ENCODE peak calls at places on chromosomes 11 and 22, in four cellular contexts. G is GM12878, S is HepG2, J is H1. Q is an unnamed sample.

GRCh38 chr11:47161134-47161854 is 15.4 kb downstream of the ARFGAP2 start:
- DNase-seq in S (peak), J (no peak), G (no peak), Q (peak)

GRCh38 chr22:38401336-38402084 is 53.5 kb downstream of the KCNJ4 start:
- DNase-seq in J (no peak), S (peak), G (no peak), Q (no peak)

GRCh38 chr22:28955817-28956216 is 72.4 kb downstream of the ZNRF3 start:
- DNase-seq in G (peak), S (no peak), J (no peak), Q (no peak)

GRCh38 chr11:14773755-14774154 is 118.3 kb downstream of the CYP2R1 start:
- DNase-seq in S (no peak), G (no peak), J (no peak), Q (no peak)

GRCh38 chr22:38843716-38844660 is at the start of gene NPTXR:
- DNase-seq in S (peak), J (no peak), G (no peak), Q (peak)

GRCh38 chr11:75872887-75873416 is 57.9 kb downstream of the UVRAG start:
- DNase-seq in G (no peak), J (no peak), S (no peak), Q (no peak)

GRCh38 chr11:12813371-12814225 is 139.4 kb downstream of the TEAD1 start:
- DNase-seq in S (no peak), G (no peak), J (no peak), Q (no peak)

GRCh38 chr11:86671386-86672006 is 920 bp downstream of the ME3 start:
- DNase-seq in G (no peak), J (no peak), S (no peak), Q (no peak)

GRCh38 chr22:41305646-41306045 is 4.3 kb downstream of the ZC3H7B start:
- DNase-seq in J (no peak), G (no peak), S (no peak), Q (no peak)

GRCh38 chr11:128726464-128727139 is 32.7 kb downstream of the FLI1 start:
- DNase-seq in G (no peak), S (no peak), J (no peak), Q (no peak)

GRCh38 chr22:43110444-43110926 is at the start of gene BIK:
- DNase-seq in J (no peak), S (peak), G (no peak), Q (peak)

GRCh38 chr11:22512457-22512856 is 113.2 kb downstream of the FANCF start:
- DNase-seq in G (no peak), J (no peak), S (no peak), Q (no peak)

GRCh38 chr11:12293486-12293885 is 83.9 kb upstream of the PARVA start:
- DNase-seq in G (no peak), J (no peak), S (no peak), Q (no peak)

GRCh38 chr11:5690216-5690615 is 626 bp downstream of the TRIM22 start:
- DNase-seq in J (no peak), G (no peak), S (no peak), Q (no peak)

GRCh38 chr11:20966489-20966888 is 297.1 kb downstream of the NELL1 start:
- DNase-seq in J (peak), S (no peak), G (no peak), Q (peak)

GRCh38 chr11:3994030-3994640 is 100.5 kb upstream of the RRM1 start:
- DNase-seq in J (no peak), S (peak), G (no peak), Q (no peak)

GRCh38 chr11:44066732-44067131 is 662 bp downstream of the ACCS start:
- DNase-seq in G (no peak), J (no peak), S (no peak), Q (no peak)

GRCh38 chr11:35617687-35618496 is at the start of gene FJX1:
- DNase-seq in S (peak), G (no peak), J (peak), Q (peak)

GRCh38 chr11:125290263-125290662 is 125.7 kb downstream of the PKNOX2 start:
- DNase-seq in J (no peak), G (no peak), S (no peak), Q (no peak)

DNA sequence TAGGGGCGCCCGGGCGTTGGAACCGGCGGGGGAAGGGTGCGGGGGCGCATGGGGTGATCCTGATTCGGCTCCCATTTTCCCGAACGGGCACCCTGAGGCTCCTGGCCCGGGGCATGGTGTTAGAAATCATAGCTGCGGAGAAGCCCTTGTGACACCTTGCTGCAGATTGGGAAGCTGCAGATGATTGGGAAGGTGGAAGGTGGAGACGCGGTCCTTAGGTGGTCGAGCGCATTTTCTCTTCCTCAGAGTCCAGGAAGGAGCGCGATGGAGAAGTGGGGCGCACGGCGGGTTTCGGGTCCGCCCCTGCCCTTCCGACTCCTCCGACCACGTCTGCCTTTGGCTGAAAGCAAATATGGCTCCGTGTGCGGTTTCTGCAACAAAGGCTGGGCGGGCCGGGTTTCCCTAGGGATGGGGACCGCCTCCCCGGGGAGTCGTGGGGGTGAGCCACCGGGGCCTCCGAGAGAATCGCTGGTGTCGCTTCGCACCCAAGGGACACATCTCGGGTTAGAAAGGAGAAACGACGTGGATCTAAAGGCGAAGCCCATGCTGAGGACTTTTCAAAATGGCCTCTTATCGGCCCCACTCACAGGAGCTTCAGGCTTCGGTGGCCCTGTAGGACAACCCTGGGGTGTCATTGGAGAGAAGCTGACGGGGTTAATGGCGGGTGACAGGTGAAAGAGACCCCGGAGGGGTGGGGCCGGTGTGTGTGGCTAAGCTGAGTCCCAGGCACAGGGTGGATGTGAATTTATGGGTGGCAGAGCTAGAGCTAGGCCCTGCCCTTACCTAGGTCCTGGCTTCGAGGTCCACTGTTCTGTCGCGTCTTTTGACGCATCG is 707 bp upstream of the FTH1 start:
- DNase-seq in G (peak), S (peak), J (no peak), Q (no peak)
- TF ChIP-seq YY1 in G (peak), S (peak), J (peak), Q (peak)

GRCh38 chr22:20652582-20652981 is 121.3 kb upstream of the SERPIND1 start:
- DNase-seq in S (no peak), J (no peak), G (no peak), Q (no peak)

GRCh38 chr22:20652130-20652529 is 121.8 kb upstream of the SERPIND1 start:
- DNase-seq in J (no peak), S (no peak), G (no peak), Q (no peak)

GRCh38 chr22:20653012-20653794 is 120.7 kb upstream of the SERPIND1 start:
- DNase-seq in G (no peak), S (no peak), J (no peak), Q (no peak)

GRCh38 chr22:20650294-20651207 is 123.4 kb upstream of the SERPIND1 start:
- DNase-seq in J (no peak), G (no peak), S (no peak), Q (no peak)

DNA sequence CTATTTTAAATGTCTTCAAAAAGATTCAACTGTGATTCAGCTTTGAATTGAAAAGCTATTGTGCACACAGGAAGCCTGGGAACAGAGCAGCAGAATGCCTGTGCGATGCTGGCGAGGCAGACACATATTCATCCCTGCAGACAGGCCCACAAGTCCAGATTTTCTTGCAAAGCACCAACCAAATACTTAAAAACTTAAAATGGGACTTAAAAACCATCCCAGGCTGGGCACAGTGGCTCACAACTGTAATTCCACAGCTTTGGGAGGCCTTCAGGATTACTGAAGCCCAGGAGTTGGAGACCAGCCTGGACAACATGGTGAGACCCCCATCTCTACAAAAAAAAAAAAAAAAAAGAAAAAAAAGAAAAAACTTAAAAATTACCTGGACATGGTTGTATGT is 122.6 kb upstream of the SERPIND1 start:
- DNase-seq in J (no peak), S (no peak), G (no peak), Q (no peak)
- TF ChIP-seq SUZ12 in J (no peak), S (no peak), G (no peak), Q (no peak)

GRCh38 chr11:57515332-57516060 is at the start of gene SLC43A1:
- DNase-seq in S (peak), G (no peak), J (no peak), Q (no peak)
- TF ChIP-seq YY1 in S (no peak), G (no peak), J (no peak), Q (no peak)

DNA sequence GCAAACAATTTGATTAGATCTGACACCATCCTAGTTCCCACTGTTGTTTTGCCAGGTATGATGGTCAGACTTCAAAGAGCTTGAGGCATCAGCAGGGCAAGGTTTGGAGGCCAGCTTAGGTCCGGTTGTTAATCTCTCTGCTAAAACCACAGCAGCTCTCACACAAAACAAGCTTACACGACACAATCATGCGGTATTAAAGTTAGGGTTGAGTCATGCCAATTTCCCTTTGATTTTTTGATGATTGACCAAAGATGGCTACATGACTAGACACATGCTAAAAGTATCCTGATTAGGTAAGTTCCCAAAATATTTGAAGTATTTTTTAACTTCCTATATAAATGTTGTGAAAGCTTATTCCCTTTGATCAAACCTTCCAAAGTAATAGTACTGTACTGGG is 145.9 kb downstream of the ELP4 start:
- DNase-seq in J (no peak), S (peak), G (no peak), Q (no peak)
- TF ChIP-seq SUZ12 in J (no peak), S (no peak), G (no peak), Q (no peak)

DNA sequence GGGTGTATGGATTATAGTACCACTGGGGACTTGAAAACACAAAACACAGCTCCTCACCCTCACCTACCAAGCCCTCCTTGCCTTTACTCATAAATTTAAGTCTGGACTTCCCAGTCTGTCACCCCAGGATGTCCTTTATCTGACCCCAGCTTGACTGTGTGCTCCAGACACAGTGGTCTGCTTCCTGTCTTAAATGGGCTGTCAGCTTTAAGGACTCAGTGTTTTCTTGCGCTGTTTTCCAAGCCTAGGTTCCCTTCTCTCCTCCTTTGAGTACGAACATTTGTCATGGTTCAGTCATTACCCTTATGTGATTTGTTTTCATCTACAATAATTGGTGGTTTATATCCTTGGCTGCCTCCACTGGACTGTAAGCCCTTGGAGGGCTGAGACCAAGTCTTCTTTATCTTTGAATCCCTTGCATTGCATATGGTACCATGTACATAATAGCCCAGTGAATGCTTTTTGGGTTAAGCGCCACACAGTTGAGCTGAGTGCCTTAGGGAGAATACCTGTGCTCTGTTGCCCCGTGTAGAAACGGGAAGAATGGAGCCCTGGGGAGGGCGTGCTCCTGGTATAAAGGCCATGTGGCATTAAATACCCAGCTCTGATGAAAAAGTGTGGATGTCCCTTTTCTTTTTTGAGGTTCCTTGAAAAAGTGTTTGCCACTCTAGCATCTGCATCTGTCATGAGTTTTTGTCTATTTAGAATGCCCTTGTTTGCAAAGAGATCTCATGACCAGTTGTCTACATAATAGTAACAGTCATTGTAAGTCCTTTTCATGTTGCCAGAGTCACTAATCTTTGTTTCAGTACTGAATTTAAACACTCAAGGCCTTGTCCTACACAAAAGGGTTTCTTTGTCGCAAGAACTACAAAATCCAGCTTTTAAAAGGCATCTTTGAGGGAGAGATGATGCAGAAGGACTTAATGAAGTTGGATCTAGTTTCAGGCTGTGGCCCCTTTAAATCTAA is 14.0 kb downstream of the PANX1 start:
- DNase-seq in J (no peak), G (no peak), S (peak), Q (no peak)
- TF ChIP-seq YY1 in J (no peak), G (no peak), S (no peak), Q (no peak)

GRCh38 chr11:101458161-101458560 is 125.6 kb downstream of the TRPC6 start:
- DNase-seq in J (no peak), S (no peak), G (no peak), Q (no peak)

GRCh38 chr11:101459020-101459419 is 124.8 kb downstream of the TRPC6 start:
- DNase-seq in J (no peak), G (no peak), S (no peak), Q (no peak)

GRCh38 chr11:101453682-101454081 is 130.1 kb downstream of the TRPC6 start:
- DNase-seq in J (no peak), S (no peak), G (no peak), Q (no peak)

DNA sequence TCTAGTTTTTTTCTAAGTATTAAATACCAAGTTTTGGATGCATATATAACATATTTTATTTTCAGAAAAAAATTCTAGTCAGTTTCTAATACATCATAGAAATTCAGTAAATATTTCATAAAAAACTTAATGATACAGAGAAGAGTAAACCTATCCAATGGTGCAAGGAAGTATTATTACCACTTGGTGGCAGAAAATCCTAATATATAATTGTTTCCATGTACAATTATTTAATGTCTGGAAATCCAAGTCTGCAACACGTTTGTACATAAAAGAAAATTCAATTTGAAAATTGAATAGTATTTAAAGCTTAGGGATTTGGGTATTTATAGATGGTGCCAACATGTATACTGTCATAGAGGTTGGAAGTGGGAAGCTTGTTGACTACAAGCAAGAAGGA is 127.0 kb downstream of the TRPC6 start:
- DNase-seq in S (no peak), J (no peak), G (no peak), Q (no peak)
- TF ChIP-seq SUZ12 in S (no peak), J (no peak), G (no peak), Q (no peak)

DNA sequence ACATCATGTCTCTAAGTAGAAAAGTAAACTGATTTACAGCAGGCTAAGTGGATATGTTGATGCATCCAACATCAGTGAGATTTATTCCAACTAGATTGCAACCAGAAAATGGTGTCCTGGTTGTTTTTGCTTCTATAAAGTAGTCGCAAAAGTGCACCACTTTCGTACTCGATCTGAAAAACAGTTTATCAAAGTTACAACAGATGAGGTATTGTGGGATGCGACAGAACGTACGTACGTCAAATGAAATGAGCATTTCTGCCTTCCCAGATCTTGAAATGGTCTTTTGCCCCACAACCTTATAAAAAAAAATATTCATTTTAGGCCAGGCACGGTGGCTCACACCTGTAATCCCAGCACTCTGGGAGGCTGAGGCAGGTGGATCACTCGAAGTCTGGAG is 13.7 kb downstream of the GRAP2 start:
- DNase-seq in G (no peak), S (no peak), J (no peak), Q (no peak)
- TF ChIP-seq YY1 in G (no peak), S (no peak), J (no peak), Q (no peak)

GRCh38 chr11:1923201-1923956 is 3.9 kb downstream of the TNNT3 start:
- DNase-seq in S (no peak), G (no peak), J (no peak), Q (no peak)

GRCh38 chr11:1920909-1921575 is 1.5 kb downstream of the TNNT3 start:
- DNase-seq in S (no peak), J (no peak), G (no peak), Q (no peak)

GRCh38 chr11:1920128-1920908 is 815 bp downstream of the TNNT3 start:
- DNase-seq in G (no peak), J (no peak), S (no peak), Q (no peak)

GRCh38 chr11:1922411-1923113 is 3.1 kb downstream of the TNNT3 start:
- DNase-seq in G (no peak), S (no peak), J (no peak), Q (no peak)

GRCh38 chr11:1921576-1922141 is 2.2 kb downstream of the TNNT3 start:
- DNase-seq in G (no peak), J (no peak), S (no peak), Q (no peak)
- TF ChIP-seq SUZ12 in G (no peak), J (no peak), S (no peak), Q (no peak)

Q was measured in NT2/D1.